ENCODE peak calls at places on chromosomes 4 and X, in ten cellular contexts. H is H1, V is esophagus muscularis mucosa, R is HCT116, G is stomach, I is spleen, B is sigmoid colon, A is breast epithelium, X is suprapubic skin, N is transverse colon. K is an unnamed sample.

GRCh38 chr4:151719045-151719743 is 41.6 kb downstream of the GATB start:
- DNase-seq in A (no peak), R (no peak), B (no peak), G (no peak), H (no peak), N (no peak), X (no peak), I (no peak), V (no peak), K (no peak)

GRCh38 chr4:84971319-84971932 is 4.9 kb upstream of the WDFY3 start:
- DNase-seq in B (no peak), H (no peak), X (no peak), V (no peak), I (no peak), G (no peak), A (no peak), N (no peak), R (peak; percentile 26), K (no peak)

GRCh38 chr4:153532227-153532626 is 66.1 kb downstream of the TMEM131L start:
- DNase-seq in N (no peak), A (no peak), B (no peak), H (no peak), V (no peak), R (no peak), G (no peak), X (no peak), I (no peak), K (no peak)

GRCh38 chr4:11743236-11743635 is 314.5 kb upstream of the HS3ST1 start:
- DNase-seq in N (no peak), V (no peak), G (no peak), B (no peak), A (no peak), X (no peak), I (no peak), H (no peak), R (no peak), K (no peak)

GRCh38 chr4:139556735-139557505 is 901 bp upstream of the SETD7 start:
- DNase-seq in B (peak; percentile 79), I (peak; percentile 92), A (peak; percentile 56), N (peak; percentile 81), H (no peak), X (peak; percentile 85), R (no peak), G (peak; percentile 85), V (no peak), K (peak; percentile 69)

GRCh38 chr4:123562994-123563745 is 166.6 kb downstream of the SPRY1 start:
- DNase-seq in X (no peak), B (no peak), I (no peak), V (no peak), R (no peak), N (no peak), G (no peak), A (no peak), H (no peak), K (no peak)

GRCh38 chrX:56800801-56801200 is 71.8 kb downstream of the NBDY start:
- DNase-seq in N (peak; percentile 6), H (no peak), R (no peak), B (no peak), V (no peak), X (peak; percentile 17), A (no peak), G (no peak), I (peak; percentile 78), K (no peak)

GRCh38 chr4:36722986-36723385 is 441.6 kb downstream of the DTHD1 start:
- DNase-seq in G (no peak), X (no peak), A (no peak), H (no peak), I (no peak), R (no peak), N (no peak), V (no peak), B (no peak), K (no peak)

GRCh38 chr4:184347251-184348239 is 126.8 kb downstream of the IRF2 start:
- DNase-seq in X (no peak), I (peak; percentile 87), N (peak; percentile 72), V (no peak), A (peak; percentile 30), B (peak; percentile 73), G (peak; percentile 80), R (no peak), H (no peak), K (peak; percentile 72)

GRCh38 chr4:1547863-1548637 is 136.1 kb downstream of the FAM53A start:
- DNase-seq in V (no peak), N (no peak), B (no peak), A (no peak), G (no peak), I (no peak), H (no peak), X (no peak), R (no peak), K (peak; percentile 27)

GRCh38 chrX:81377329-81377728 is 175.4 kb downstream of the SH3BGRL start:
- DNase-seq in A (no peak), N (no peak), H (no peak), V (no peak), B (no peak), R (no peak), X (no peak), I (no peak), G (no peak), K (no peak)

GRCh38 chr4:142379277-142380051 is 466.6 kb downstream of the INPP4B start:
- DNase-seq in X (no peak), H (no peak), G (no peak), I (no peak), B (no peak), R (peak; percentile 62), V (no peak), N (no peak), A (no peak), K (peak; percentile 6)

GRCh38 chr4:24912252-24913098 is at the start of gene CCDC149:
- DNase-seq in R (peak; percentile 56), N (peak; percentile 78), A (peak; percentile 64), H (peak; percentile 53), I (peak; percentile 80), V (no peak), G (peak; percentile 89), X (peak; percentile 73), B (peak; percentile 84), K (peak; percentile 88)

GRCh38 chr4:76192221-76192620 is 21.4 kb downstream of the SCARB2 start:
- DNase-seq in B (no peak), R (no peak), A (no peak), I (no peak), V (no peak), G (no peak), X (no peak), H (no peak), N (no peak), K (no peak)

GRCh38 chr4:11503166-11503565 is 74.5 kb upstream of the HS3ST1 start:
- DNase-seq in V (no peak), H (no peak), B (no peak), R (no peak), A (peak; percentile 20), X (peak; percentile 67), I (no peak), G (peak; percentile 32), N (no peak), K (no peak)

GRCh38 chr4:5887361-5888221 is 5.3 kb downstream of the CRMP1 start:
- DNase-seq in R (no peak), A (no peak), I (no peak), N (no peak), V (no peak), X (no peak), G (no peak), B (no peak), H (no peak), K (no peak)
- TF ChIP-seq POLR2AphosphoS5 in R (no peak), A (no peak), I (no peak), N (no peak), V (no peak), X (no peak), G (no peak), B (no peak), H (no peak), K (no peak)

GRCh38 chrX:48697182-48697727 is 721 bp downstream of the SUV39H1 start:
- DNase-seq in H (no peak), B (no peak), G (no peak), V (no peak), R (no peak), N (no peak), X (no peak), I (peak; percentile 67), A (no peak), K (no peak)

GRCh38 chrX:48695925-48696300 is 621 bp upstream of the SUV39H1 start:
- DNase-seq in R (no peak), X (no peak), G (no peak), N (no peak), B (no peak), H (no peak), I (no peak), V (no peak), A (no peak), K (no peak)

GRCh38 chrX:48695524-48695875 is 1.0 kb upstream of the SUV39H1 start:
- DNase-seq in X (no peak), B (no peak), V (no peak), N (no peak), I (peak; percentile 74), H (no peak), A (no peak), G (no peak), R (no peak), K (no peak)

GRCh38 chrX:48694776-48695523 is 1.6 kb upstream of the SUV39H1 start:
- DNase-seq in G (no peak), H (no peak), R (no peak), N (no peak), X (no peak), I (peak; percentile 61), B (no peak), A (no peak), V (no peak), K (no peak)

GRCh38 chrX:48696301-48697181 is at the start of gene SUV39H1:
- DNase-seq in H (no peak), R (peak; percentile 64), I (peak; percentile 96), X (peak; percentile 89), N (peak; percentile 91), A (peak; percentile 83), G (peak; percentile 88), B (peak; percentile 94), V (peak; percentile 94), K (peak; percentile 84)
- H3K27ac ChIP-seq in H (peak within 1 kb of the TSS; percentile 73), R (peak within 1 kb of the TSS; percentile 72), I (peak within 1 kb of the TSS; percentile 59), X (peak within 1 kb of the TSS; percentile 82), N (peak within 1 kb of the TSS; percentile 86), A (peak within 1 kb of the TSS; percentile 88), G (peak within 1 kb of the TSS; percentile 92), B (peak within 1 kb of the TSS; percentile 89), V (peak within 1 kb of the TSS; percentile 87), K (peak within 1 kb of the TSS; percentile 86)

GRCh38 chrX:36963069-36963808 is 44.9 kb upstream of the FAM47C start:
- DNase-seq in A (no peak), N (no peak), H (no peak), X (no peak), R (no peak), V (no peak), I (no peak), G (no peak), B (no peak), K (no peak)

GRCh38 chrX:36961590-36961989 is 46.6 kb upstream of the FAM47C start:
- DNase-seq in G (no peak), R (peak; percentile 15), H (no peak), I (no peak), V (no peak), A (no peak), X (no peak), N (no peak), B (no peak), K (no peak)

GRCh38 chrX:36957425-36958328 is 50.5 kb upstream of the FAM47C start:
- DNase-seq in B (no peak), X (no peak), R (no peak), G (peak; percentile 44), V (no peak), I (no peak), A (no peak), N (peak; percentile 17), H (no peak), K (peak; percentile 7)
- TF ChIP-seq POLR2A in B (no peak), X (no peak), R (no peak), G (no peak), V (no peak), I (no peak), A (no peak), N (no peak), H (no peak), K (no peak)

GRCh38 chr4:98232202-98232601 is 29.0 kb upstream of the RAP1GDS1 start:
- DNase-seq in A (no peak), I (no peak), X (no peak), N (no peak), G (no peak), H (no peak), B (no peak), R (no peak), V (no peak), K (no peak)
- TF ChIP-seq POLR2AphosphoS5 in A (no peak), I (no peak), X (no peak), N (no peak), G (no peak), H (no peak), B (no peak), R (no peak), V (no peak), K (no peak)

K was measured in prostate gland.